ENCODE peak calls at places on chromosomes 7 and 10, in five cellular contexts. T is mesothelial cell of epicardium, X is psoas muscle, E is WTC11, M is GM13977. P is an unnamed sample.

GRCh38 chr10:48454302-48455054 is 148.0 kb downstream of the MAPK8 start:
- DNase-seq in X (no peak), E (no peak), T (no peak), M (peak), P (peak)

GRCh38 chr7:121046893-121047468 is 58.5 kb downstream of the CPED1 start:
- DNase-seq in M (no peak), T (no peak), X (no peak), E (no peak), P (no peak)

GRCh38 chr7:46485481-46486065 is 564.5 kb upstream of the IGFBP3 start:
- DNase-seq in M (no peak), E (no peak), X (no peak), T (no peak), P (no peak)

GRCh38 chr7:40643664-40644063 is 508.9 kb downstream of the SUGCT start:
- DNase-seq in X (no peak), M (no peak), E (no peak), T (no peak), P (no peak)

GRCh38 chr7:82443801-82444219 is 233 bp upstream of the CACNA2D1 start:
- DNase-seq in M (peak), T (no peak), X (peak), E (peak), P (peak)

GRCh38 chr10:21813944-21814343 is 189.6 kb downstream of the DNAJC1 start:
- DNase-seq in M (no peak), X (no peak), E (no peak), T (no peak), P (no peak)

GRCh38 chr10:48587101-48587500 is 17.8 kb downstream of the ARHGAP22 start:
- DNase-seq in E (no peak), M (no peak), X (no peak), T (no peak), P (no peak)

GRCh38 chr7:28280516-28280915 is 99.9 kb upstream of the JAZF1 start:
- DNase-seq in T (no peak), M (no peak), X (no peak), E (no peak), P (no peak)

GRCh38 chr7:41058986-41059741 is 643.7 kb downstream of the INHBA start:
- DNase-seq in M (no peak), T (no peak), X (no peak), E (peak), P (no peak)

GRCh38 chr10:7872041-7872442 is 53.7 kb downstream of the TAF3 start:
- DNase-seq in T (no peak), E (no peak), X (no peak), M (peak), P (no peak)

GRCh38 chr10:99461230-99461629 is 30.8 kb upstream of the GOT1 start:
- DNase-seq in E (no peak), T (no peak), M (no peak), X (no peak), P (no peak)

GRCh38 chr7:20402297-20403230 is 71.9 kb downstream of the ITGB8 start:
- DNase-seq in X (no peak), T (no peak), M (no peak), E (no peak), P (no peak)
- TF ChIP-seq CTCF in X (no peak), T (peak), M (peak), E (no peak), P (peak)

GRCh38 chr10:83273035-83273434 is 866.3 kb upstream of the GHITM start:
- DNase-seq in T (no peak), E (no peak), M (no peak), X (no peak), P (no peak)
- TF ChIP-seq CTCF in T (no peak), E (no peak), M (no peak), X (no peak), P (peak)

GRCh38 chr7:47606176-47606575 is 24.3 kb upstream of the TNS3 start:
- DNase-seq in M (no peak), T (no peak), X (no peak), E (no peak), P (no peak)
- TF ChIP-seq CTCF in M (no peak), T (no peak), X (no peak), E (no peak), P (no peak)

GRCh38 chr10:130686680-130687300 is 550.6 kb downstream of the GLRX3 start:
- DNase-seq in M (no peak), T (no peak), X (no peak), E (no peak), P (no peak)
- TF ChIP-seq CTCF in M (no peak), T (no peak), X (peak), E (no peak), P (peak)

GRCh38 chr7:157228864-157229422 is 90.2 kb downstream of the UBE3C start:
- DNase-seq in M (no peak), E (peak), X (no peak), T (no peak), P (no peak)
- TF ChIP-seq CTCF in M (peak), E (no peak), X (peak), T (no peak), P (peak)

DNA sequence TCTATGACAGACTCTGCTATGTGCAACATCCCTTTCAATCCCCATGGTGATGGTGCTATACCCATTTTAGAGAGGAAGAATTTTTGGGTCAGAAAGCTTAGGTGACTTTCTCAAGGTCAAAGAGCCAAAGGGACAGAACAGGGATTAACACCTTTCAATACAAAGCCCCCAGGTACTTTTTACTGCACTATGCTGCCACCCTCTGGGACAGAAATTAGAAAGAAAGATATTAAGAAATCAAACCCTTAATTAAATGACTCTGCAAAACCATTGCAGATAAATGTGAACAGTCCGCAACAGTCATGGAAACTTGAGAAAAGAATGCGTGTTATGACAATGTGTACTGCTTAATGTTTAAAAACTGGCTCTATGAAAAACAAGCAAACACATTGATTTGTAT is 673.7 kb downstream of the MAGI2 start:
- DNase-seq in X (no peak), M (no peak), E (no peak), T (no peak), P (no peak)
- TF ChIP-seq CTCF in X (peak), M (no peak), E (no peak), T (no peak), P (no peak)

DNA sequence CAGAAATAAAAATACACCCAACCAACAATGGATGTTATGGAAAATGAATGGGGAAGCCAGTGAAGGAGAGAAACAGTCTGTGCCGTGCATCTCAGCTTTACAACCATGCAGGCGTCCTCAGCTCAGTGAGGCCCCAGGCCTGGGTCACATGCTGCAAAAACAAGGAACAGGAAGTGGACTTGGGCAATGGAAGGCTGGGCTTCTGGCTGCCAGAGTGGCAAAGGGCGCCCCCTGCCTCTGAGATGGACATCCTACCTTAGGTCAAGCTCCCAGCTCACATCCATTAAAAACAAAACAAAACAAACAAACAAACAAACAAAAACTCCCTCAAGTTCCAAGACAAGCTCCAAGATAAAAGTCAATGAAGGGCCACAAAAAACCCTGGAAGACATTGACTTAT is 54.7 kb upstream of the AFAP1L2 start:
- DNase-seq in X (peak), T (no peak), E (peak), M (peak), P (no peak)
- TF ChIP-seq CTCF in X (peak), T (no peak), E (peak), M (peak), P (peak)

DNA sequence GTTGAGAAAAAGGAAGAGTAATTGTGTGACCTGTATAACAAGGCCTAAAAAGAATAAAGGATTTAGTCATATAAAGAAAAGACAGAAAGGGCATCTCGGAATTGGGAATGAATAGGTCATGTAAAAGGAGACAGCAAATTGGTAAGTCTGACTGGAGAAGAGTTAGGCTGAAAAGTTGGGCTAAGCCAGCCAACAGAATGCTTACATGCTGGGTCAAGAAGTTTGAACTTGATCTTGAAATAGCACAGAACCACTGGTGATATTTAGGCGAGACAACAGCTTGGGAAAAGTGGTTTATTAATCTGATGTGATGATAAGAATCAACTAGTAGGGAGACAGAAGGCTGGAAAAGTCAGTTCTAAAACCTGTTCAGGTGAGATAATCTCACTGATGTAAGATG is 4.8 kb downstream of the IDE start:
- DNase-seq in E (no peak), X (no peak), M (no peak), T (no peak), P (no peak)
- TF ChIP-seq CTCF in E (no peak), X (no peak), M (no peak), T (no peak), P (no peak)

GRCh38 chr10:120581496-120581895 is 124.5 kb downstream of the PLPP4 start:
- DNase-seq in E (peak), X (no peak), T (no peak), M (no peak), P (no peak)
- TF ChIP-seq CTCF in E (no peak), X (no peak), T (no peak), M (no peak), P (no peak)

DNA sequence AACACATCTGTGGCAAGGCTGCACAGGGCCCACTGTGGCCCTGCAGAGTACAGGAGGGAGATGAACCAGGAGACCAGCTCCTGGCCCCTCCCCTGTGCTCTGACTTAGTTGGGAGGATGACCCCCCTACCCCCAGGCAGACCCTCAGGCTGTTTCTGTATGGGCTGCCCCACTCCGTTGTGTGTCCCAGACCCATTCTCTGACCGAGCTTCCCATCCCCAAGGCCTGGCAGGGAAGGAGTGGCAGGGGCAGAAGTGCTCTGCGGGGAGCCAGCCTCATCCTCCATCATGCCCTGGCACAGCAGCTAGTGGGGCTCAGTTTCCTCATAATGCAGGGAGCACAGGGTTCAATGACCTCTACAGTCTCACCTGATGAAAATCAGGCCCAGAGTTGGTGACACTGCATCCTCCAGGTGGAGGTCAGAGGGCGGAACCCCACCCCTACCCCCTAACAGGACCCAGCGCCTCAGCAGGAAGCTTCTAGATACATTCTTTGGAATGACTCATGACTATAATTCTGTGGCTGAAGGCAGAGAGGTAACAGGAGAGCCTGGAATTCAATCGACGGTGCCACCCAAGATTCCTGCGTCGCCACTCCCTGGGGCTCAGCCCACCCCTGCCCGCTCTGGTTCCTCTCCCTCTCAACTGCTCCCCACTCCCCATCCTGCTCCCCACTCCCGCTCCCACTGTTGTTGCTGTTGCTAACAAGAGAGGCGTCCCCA is 18.2 kb downstream of the PODXL start:
- DNase-seq in M (no peak), E (no peak), T (no peak), X (no peak), P (no peak)
- TF ChIP-seq CTCF in M (no peak), E (no peak), T (no peak), X (no peak), P (no peak)

P was measured in type B pancreatic cell.